ENCODE peak calls at places on chromosomes 3 and 15, in seven cellular contexts. Q, D, P, K, Z, L and T are unnamed samples.

GRCh38 chr15:101167366-101167790 is 84.5 kb downstream of the CHSY1 start:
- DNase-seq in Q (no peak), D (no peak), P (no peak), K (no peak), Z (peak), L (no peak), T (peak)

GRCh38 chr15:57060799-57061198 is 142.4 kb downstream of the TCF12 start:
- DNase-seq in Q (no peak), D (no peak), P (peak), K (no peak), Z (peak), L (no peak), T (peak)

GRCh38 chr15:29952245-29952644 is 130.0 kb upstream of the TJP1 start:
- DNase-seq in Q (no peak), D (peak), P (no peak), K (no peak), Z (no peak), L (no peak), T (no peak)

GRCh38 chr3:146702237-146702636 is 97.1 kb upstream of the PLSCR5 start:
- DNase-seq in Q (no peak), D (no peak), P (no peak), K (no peak), Z (no peak), L (no peak), T (no peak)

GRCh38 chr3:12705981-12706380 is 42.1 kb upstream of the RAF1 start:
- DNase-seq in Q (no peak), D (no peak), P (no peak), K (no peak), Z (no peak), L (no peak), T (no peak)

GRCh38 chr3:48565591-48566400 is 2.2 kb upstream of the UCN2 start:
- DNase-seq in Q (no peak), D (no peak), P (peak), K (no peak), Z (no peak), L (no peak), T (no peak)

GRCh38 chr15:87508086-87508485 is 748.5 kb downstream of the NTRK3 start:
- DNase-seq in Q (no peak), D (no peak), P (no peak), K (no peak), Z (no peak), L (no peak), T (no peak)

GRCh38 chr3:194269610-194270145 is 81.5 kb downstream of the CPN2 start:
- DNase-seq in Q (peak), D (peak), P (peak), K (no peak), Z (no peak), L (peak), T (peak)

GRCh38 chr15:66939016-66939415 is 126.4 kb upstream of the SMAD3 start:
- DNase-seq in Q (no peak), D (no peak), P (no peak), K (no peak), Z (no peak), L (no peak), T (no peak)

GRCh38 chr15:69863446-69863845 is 234.3 kb downstream of the TLE3 start:
- DNase-seq in Q (no peak), D (no peak), P (no peak), K (no peak), Z (no peak), L (no peak), T (no peak)

GRCh38 chr3:72756900-72757299 is 91.3 kb downstream of the SHQ1 start:
- DNase-seq in Q (no peak), D (no peak), P (no peak), K (peak), Z (no peak), L (no peak), T (peak)

GRCh38 chr3:170622369-170623159 is 36.7 kb upstream of the SLC7A14 start:
- DNase-seq in Q (peak), D (peak), P (no peak), K (no peak), Z (no peak), L (no peak), T (no peak)

GRCh38 chr3:61729235-61729634 is 167.9 kb downstream of the PTPRG start:
- DNase-seq in Q (no peak), D (no peak), P (no peak), K (no peak), Z (peak), L (no peak), T (no peak)

GRCh38 chr3:40312661-40313226 is 3.2 kb downstream of the EIF1B start:
- DNase-seq in Q (no peak), D (no peak), P (no peak), K (no peak), Z (no peak), L (no peak), T (no peak)

GRCh38 chr15:88181613-88182012 is 74.9 kb downstream of the NTRK3 start:
- DNase-seq in Q (no peak), D (no peak), P (no peak), K (no peak), Z (no peak), L (no peak), T (no peak)

GRCh38 chr3:56368860-56369259 is 99.4 kb downstream of the ERC2 start:
- DNase-seq in Q (no peak), D (no peak), P (no peak), K (no peak), Z (no peak), L (no peak), T (no peak)

GRCh38 chr15:38695249-38696119 is 130.9 kb upstream of the RASGRP1 start:
- DNase-seq in Q (no peak), D (peak), P (no peak), K (no peak), Z (no peak), L (no peak), T (no peak)

GRCh38 chr3:79406175-79406574 is 361.6 kb downstream of the ROBO1 start:
- DNase-seq in Q (no peak), D (no peak), P (no peak), K (no peak), Z (no peak), L (no peak), T (no peak)

GRCh38 chr3:152328841-152329240 is 60.1 kb downstream of the MBNL1 start:
- DNase-seq in Q (no peak), D (no peak), P (peak), K (no peak), Z (peak), L (no peak), T (peak)

GRCh38 chr3:11995061-11995460 is 9.1 kb upstream of the SYN2 start:
- DNase-seq in Q (no peak), D (peak), P (no peak), K (no peak), Z (no peak), L (no peak), T (no peak)

GRCh38 chr3:63954182-63954581 is 42.0 kb upstream of the SCAANT1 start:
- DNase-seq in Q (no peak), D (no peak), P (no peak), K (no peak), Z (no peak), L (no peak), T (no peak)
- H2AFZ ChIP-seq in Q (no peak), D (no peak), P (no peak), K (no peak), Z (no peak), L (no peak), T (no peak)

DNA sequence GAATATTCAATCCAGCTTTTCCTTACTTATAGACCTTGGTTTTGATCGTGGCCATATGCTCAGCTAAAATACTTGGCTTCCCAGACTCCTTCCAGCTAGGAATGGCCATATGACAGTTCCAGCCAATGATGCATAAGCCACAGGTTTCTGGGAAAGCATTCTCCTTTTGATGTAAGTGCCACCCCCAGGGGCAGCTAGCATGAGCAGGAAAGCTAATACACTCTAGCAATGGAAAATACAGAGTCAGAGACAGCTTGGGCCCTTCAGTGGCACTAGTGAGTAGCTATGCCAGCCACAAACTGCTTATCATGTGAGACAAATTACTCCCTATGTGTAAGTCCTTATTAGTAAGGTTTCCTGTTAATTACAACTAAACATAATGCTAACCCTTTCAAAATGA is 26.7 kb downstream of the TBC1D2B start:
- DNase-seq in Q (no peak), D (no peak), P (no peak), K (no peak), Z (no peak), L (no peak), T (peak)
- TF ChIP-seq MAX in Q (no peak), D (no peak), P (no peak), K (no peak), Z (no peak), L (no peak), T (no peak)

GRCh38 chr3:133578548-133579191 is 5.2 kb downstream of the CDV3 start:
- DNase-seq in Q (peak), D (peak), P (peak), K (no peak), Z (peak), L (no peak), T (peak)
- H3K4me3 ChIP-seq in Q (no peak), D (no peak), P (no peak), K (peak), Z (no peak), L (no peak), T (no peak)

DNA sequence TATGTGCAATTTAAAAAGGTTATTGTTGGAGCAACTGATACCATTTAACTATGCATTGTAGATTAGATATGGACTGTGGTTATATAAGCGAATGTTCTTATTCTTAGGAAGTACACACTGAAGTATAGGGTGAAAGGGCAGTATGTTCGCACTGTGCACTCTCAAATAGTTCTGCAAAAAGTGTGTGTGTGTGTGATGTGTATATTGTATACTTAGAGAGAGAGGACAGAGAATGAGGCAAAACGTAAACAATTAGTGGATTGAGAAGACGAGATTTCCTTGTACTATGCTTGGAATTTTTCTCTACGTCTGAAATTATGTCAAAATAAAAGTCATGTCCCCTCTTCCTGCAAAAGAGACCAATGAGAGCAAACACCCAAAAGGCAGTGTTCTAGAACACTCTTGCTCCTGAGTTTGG is 30.4 kb downstream of the LSM3 start:
- DNase-seq in Q (no peak), D (no peak), P (no peak), K (no peak), Z (no peak), L (no peak), T (no peak)
- H2AFZ ChIP-seq in Q (peak), D (no peak), P (no peak), K (no peak), Z (no peak), L (no peak), T (no peak)

DNA sequence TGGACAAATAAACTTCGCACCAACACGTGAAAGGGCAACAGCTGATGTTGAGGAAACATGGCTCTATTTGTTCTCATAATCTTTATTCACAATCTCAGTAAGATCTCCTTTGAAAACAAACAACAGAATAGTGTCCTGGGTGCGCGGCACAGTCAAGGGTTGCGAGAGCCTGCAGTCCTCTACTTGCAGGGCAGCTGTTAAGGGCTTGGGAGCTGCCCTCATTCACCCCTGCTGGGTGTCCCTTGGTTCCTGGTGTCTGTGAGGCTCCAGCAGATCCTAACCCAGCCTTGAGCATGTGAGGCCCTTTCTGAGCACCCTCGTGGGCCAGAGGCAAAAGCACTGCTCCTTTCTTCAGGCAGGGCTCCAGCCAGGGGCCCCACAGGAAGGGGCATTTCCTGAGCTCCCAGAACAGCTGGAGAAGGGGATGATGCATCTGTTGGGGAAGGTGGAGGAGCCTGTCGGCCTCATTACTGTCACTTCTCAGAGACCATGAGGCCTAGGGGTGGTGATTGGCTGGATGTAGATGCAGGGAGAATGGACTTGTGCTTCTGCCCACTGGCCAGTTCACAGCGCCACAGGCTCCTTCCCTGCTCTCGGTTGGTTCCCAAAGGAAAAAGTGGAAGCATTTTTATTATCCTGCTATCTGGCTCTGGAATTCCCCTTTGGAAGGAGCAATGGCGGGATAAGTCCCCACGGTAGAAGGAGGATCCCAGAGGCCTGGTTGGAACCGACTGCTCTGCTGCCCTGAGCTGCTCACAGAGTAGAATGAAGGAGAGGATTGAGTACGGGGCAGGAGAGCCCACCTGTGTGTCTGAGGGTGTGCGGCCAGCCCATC is 51.9 kb upstream of the KLF13 start:
- DNase-seq in Q (no peak), D (peak), P (no peak), K (no peak), Z (peak), L (no peak), T (no peak)
- TF ChIP-seq MAX in Q (no peak), D (no peak), P (no peak), K (no peak), Z (no peak), L (no peak), T (no peak)

GRCh38 chr15:77417642-77418041 is 2.3 kb downstream of the PEAK1 start:
- DNase-seq in Q (no peak), D (no peak), P (no peak), K (no peak), Z (no peak), L (no peak), T (no peak)
- H3K4me3 ChIP-seq in Q (no peak), D (no peak), P (no peak), K (no peak), Z (no peak), L (no peak), T (no peak)

GRCh38 chr15:48354694-48355303 is 23.6 kb downstream of the DUT start:
- DNase-seq in Q (no peak), D (no peak), P (no peak), K (no peak), Z (peak), L (no peak), T (no peak)
- H2AFZ ChIP-seq in Q (peak), D (peak), P (no peak), K (no peak), Z (peak), L (no peak), T (no peak)

DNA sequence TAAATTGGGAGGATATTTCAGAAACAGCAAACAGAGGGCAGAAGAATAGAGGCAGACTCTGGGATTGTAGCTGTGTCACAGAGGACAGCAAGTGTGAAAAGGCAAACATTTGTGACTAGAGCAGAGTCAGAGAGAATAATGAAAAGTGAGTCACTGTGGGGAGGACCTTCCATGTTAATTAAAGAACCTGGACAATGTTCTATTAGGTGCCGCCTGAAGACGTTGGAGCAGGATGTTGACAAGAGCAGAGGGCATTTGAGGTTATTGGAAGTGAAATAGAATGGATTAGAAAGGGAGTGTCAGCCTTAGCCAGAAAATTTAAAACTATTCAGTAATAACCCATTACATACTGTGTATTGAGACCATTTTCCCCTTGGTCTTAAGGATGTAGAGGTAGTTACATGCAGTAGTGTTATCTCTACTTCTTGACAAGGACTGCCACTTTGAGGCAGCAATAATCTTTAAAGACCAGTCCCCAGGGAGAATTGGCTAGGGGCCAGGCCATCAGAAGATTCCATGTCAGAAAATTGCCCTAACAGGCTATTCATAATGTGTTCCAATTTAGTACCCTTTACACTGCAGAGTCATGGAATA is 5.8 kb downstream of the ACKR2 start:
- DNase-seq in Q (peak), D (no peak), P (no peak), K (no peak), Z (peak), L (no peak), T (no peak)
- TF ChIP-seq MAX in Q (no peak), D (no peak), P (no peak), K (no peak), Z (no peak), L (no peak), T (no peak)